ENCODE peak calls at places on chromosomes 3 and 15, in eight cellular contexts. S is lower leg skin, D is kidney epithelial cell, V is A549, H is H1, P is IMR-90, K is cardiac fibroblast, E is kidney. R is an unnamed sample.

GRCh38 chr3:64084640-64085039 is 61.3 kb upstream of the PSMD6 start:
- DNase-seq in V (peak; percentile 76), D (peak; percentile 100), K (peak; percentile 31), H (no peak), S (no peak), P (peak; percentile 91), E (no peak), R (peak; percentile 56)

GRCh38 chr3:3552741-3553140 is 246.5 kb upstream of the LRRN1 start:
- DNase-seq in D (no peak), H (no peak), V (no peak), P (no peak), E (no peak), K (no peak), S (no peak), R (no peak)

GRCh38 chr3:51276046-51276445 is 109.0 kb upstream of the MANF start:
- DNase-seq in S (no peak), E (no peak), H (no peak), V (no peak), D (no peak), K (no peak), P (no peak), R (no peak)

GRCh38 chr15:66802087-66803001 is 100.3 kb downstream of the SMAD6 start:
- DNase-seq in D (no peak), V (no peak), K (peak; percentile 48), E (peak; percentile 74), P (peak; percentile 62), H (no peak), S (no peak), R (peak; percentile 29)

GRCh38 chr15:89141885-89142284 is 53.6 kb downstream of the ABHD2 start:
- DNase-seq in V (no peak), P (peak; percentile 38), E (no peak), K (no peak), D (no peak), H (no peak), S (no peak), R (no peak)

GRCh38 chr15:66564136-66565041 is 1.4 kb downstream of the LCTL start:
- DNase-seq in V (no peak), E (no peak), P (no peak), D (no peak), K (no peak), H (no peak), S (peak; percentile 60), R (no peak)

GRCh38 chr3:156820687-156821070 is 5.5 kb upstream of the LEKR1 start:
- DNase-seq in S (no peak), V (no peak), E (no peak), P (no peak), D (no peak), K (no peak), H (no peak), R (no peak)

GRCh38 chr3:35883929-35884328 is 244.6 kb downstream of the ARPP21 start:
- DNase-seq in H (no peak), K (no peak), P (no peak), D (no peak), E (no peak), V (no peak), S (no peak), R (no peak)

GRCh38 chr3:78026429-78026828 is 986.5 kb downstream of the ROBO2 start:
- DNase-seq in V (no peak), H (no peak), E (no peak), K (no peak), P (no peak), S (no peak), D (no peak), R (no peak)

GRCh38 chr15:92667291-92667904 is 11.8 kb upstream of the FAM174B start:
- DNase-seq in D (no peak), E (no peak), V (peak; percentile 57), K (peak; percentile 45), S (no peak), P (no peak), H (no peak), R (no peak)

GRCh38 chr3:123606527-123606926 is 21.7 kb upstream of the HACD2 start:
- DNase-seq in H (no peak), E (no peak), D (no peak), S (no peak), P (no peak), V (no peak), K (no peak), R (no peak)

GRCh38 chr3:61682671-61683408 is 121.5 kb downstream of the PTPRG start:
- DNase-seq in K (no peak), S (no peak), P (peak; percentile 55), D (no peak), H (no peak), V (no peak), E (no peak), R (peak; percentile 93)

GRCh38 chr15:51731549-51732267 is 5.7 kb downstream of the LYSMD2 start:
- DNase-seq in H (no peak), K (peak; percentile 80), P (peak; percentile 85), D (no peak), S (no peak), V (no peak), E (no peak), R (no peak)

GRCh38 chr3:23959147-23959900 is 14.2 kb downstream of the NR1D2 start:
- DNase-seq in D (peak; percentile 83), V (peak; percentile 82), P (peak; percentile 95), K (peak; percentile 70), E (no peak), S (no peak), H (no peak), R (peak; percentile 57)

GRCh38 chr3:195907730-195908438 is 467 bp downstream of the TNK2 start:
- DNase-seq in D (no peak), S (peak; percentile 90), V (peak; percentile 20), E (peak; percentile 86), K (peak; percentile 21), P (no peak), H (no peak), R (no peak)

GRCh38 chr3:36496734-36497133 is 116.4 kb downstream of the STAC start:
- DNase-seq in E (no peak), D (no peak), S (no peak), H (no peak), K (peak; percentile 57), P (no peak), V (no peak), R (no peak)

GRCh38 chr3:112681822-112682325 is 40.9 kb upstream of the CCDC80 start:
- DNase-seq in S (no peak), D (peak; percentile 9), V (no peak), K (peak; percentile 54), H (no peak), E (no peak), P (peak; percentile 88), R (peak; percentile 87)

GRCh38 chr15:64751464-64751863 is 23.9 kb downstream of the RBPMS2 start:
- DNase-seq in E (no peak), D (no peak), V (no peak), S (no peak), P (no peak), H (no peak), K (no peak), R (no peak)
- TF ChIP-seq CTCF in E (no peak), D (no peak), V (no peak), S (no peak), P (no peak), H (peak; percentile 2), K (no peak), R (no peak)

DNA sequence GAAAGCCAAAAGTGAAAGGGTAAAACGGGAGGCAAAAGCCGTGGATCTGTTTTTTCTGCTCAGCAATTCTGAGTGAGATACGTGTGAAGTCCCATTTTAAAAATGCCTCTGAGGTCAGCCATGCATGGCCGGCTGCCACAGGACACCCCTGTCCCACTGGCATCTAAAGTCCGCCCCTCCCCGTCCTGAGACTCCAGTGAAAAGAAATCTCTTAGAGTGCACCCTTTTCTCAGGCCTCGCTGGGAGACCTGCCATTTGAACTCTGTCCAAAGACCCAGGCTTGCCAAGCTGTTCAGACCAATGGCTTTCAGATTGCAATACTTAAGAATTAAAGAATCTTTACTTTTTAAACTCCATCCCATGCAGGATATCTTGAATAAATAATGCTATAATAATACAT is 61.0 kb upstream of the SLC24A5 start:
- DNase-seq in S (no peak), D (no peak), P (peak; percentile 14), H (no peak), K (peak; percentile 33), E (peak; percentile 76), V (no peak), R (no peak)
- H3K4me3 ChIP-seq in S (no peak overlapping the region), D (no peak overlapping the region), P (no peak overlapping the region), H (no peak overlapping the region), K (no peak overlapping the region), E (peak overlapping the region; percentile 69), V (no peak overlapping the region), R (no peak overlapping the region)

DNA sequence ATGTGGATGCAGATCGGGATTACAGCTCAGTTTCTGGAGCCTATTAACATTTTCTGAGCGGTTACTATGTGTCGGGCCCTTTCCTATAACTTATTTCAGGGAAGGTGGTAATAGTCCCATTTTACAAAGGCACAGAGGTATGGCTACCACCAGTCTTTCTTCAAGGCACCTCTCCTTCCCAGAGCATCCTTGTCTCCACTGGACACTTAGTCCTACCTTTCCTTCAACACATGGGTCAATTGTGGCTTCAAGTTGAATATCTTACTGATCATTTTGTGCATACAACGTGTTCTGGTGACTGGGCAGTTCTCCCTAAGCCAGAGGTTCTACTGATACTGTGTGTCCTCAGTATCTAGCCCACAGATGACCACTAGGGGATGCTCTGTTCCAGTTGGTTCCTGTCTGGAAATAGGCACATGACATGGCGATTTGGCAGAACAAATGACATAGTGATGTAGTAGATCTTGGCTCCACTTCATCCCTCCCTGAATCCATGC is 60.7 kb upstream of the CMTM8 start:
- DNase-seq in K (peak; percentile 92), V (peak; percentile 67), S (peak; percentile 76), D (peak; percentile 47), E (no peak), H (no peak), P (peak; percentile 47), R (peak; percentile 38)
- TF ChIP-seq CTCF in K (peak; percentile 95), V (peak; percentile 73), S (no peak), D (peak; percentile 87), E (peak; percentile 94), H (peak; percentile 55), P (peak; percentile 47), R (peak; percentile 76)

GRCh38 chr3:42080452-42080872 is 10.7 kb upstream of the TRAK1 start:
- DNase-seq in H (no peak), E (no peak), V (peak; percentile 31), P (peak; percentile 32), S (no peak), D (no peak), K (peak; percentile 74), R (no peak)
- H3K4me3 ChIP-seq in H (no peak overlapping the region), E (no peak overlapping the region), V (no peak overlapping the region), P (no peak overlapping the region), S (no peak overlapping the region), D (no peak overlapping the region), K (no peak overlapping the region), R (no peak overlapping the region)

DNA sequence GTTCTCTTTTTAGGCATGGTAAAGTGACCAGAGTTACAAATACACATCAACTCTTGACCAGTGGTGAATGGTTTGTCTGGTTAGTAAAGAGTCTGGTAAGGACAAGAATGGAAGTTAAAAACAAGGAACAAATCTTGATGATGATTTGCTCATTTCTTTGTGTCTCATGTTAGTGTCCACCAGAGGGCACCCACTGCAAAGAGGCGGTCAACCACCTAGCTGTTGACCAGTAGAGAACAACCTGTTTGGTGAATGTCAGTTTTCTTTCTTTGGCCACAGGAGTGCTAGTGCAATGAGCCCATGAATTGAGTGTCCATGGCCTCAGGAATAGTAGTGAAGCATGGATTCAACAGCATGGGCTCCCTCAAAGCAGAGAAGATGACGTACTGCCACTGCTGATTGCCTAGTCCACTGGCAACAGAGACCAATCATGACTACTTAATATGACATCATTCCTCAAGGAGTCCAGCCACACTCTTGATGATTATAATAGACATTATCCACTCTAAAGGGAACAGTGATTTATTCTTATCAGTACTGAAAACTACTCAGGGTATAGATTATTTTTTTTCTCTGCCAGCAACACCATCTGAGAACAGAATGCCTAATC is 10.7 kb upstream of the CNTN6 start:
- DNase-seq in E (peak; percentile 67), H (no peak), V (no peak), P (peak; percentile 15), D (peak; percentile 29), K (peak; percentile 40), S (no peak), R (no peak)
- TF ChIP-seq CTCF in E (peak; percentile 65), H (peak; percentile 47), V (peak; percentile 13), P (peak; percentile 32), D (peak; percentile 79), K (peak; percentile 68), S (no peak), R (no peak)

R was measured in HFF-Myc.